ENCODE peak calls at places on chromosomes 5 and 9, in four cellular contexts. Q is T-helper 9 cell; O is activated CD4-positive, alpha-beta T cell treated with anti-CD3 and anti-CD28 coated beads, Interleukin-2, amount 10 ng/mL, durations not matched to agents 7 days and 5 days; U is C1 segment of cervical spinal cord. B is an unnamed sample.

GRCh38 chr5:38845555-38846378 is at the start of gene OSMR:
- DNase-seq in Q (no peak), O (no peak), U (peak; percentile 60), B (no peak)

GRCh38 chr9:95007470-95007869 is 281.0 kb downstream of the AOPEP start:
- DNase-seq in Q (no peak), O (no peak), U (no peak), B (no peak)

GRCh38 chr5:139812836-139813805 is 17.5 kb downstream of the PSD2 start:
- DNase-seq in Q (no peak), O (no peak), U (no peak), B (no peak)

GRCh38 chr5:39073759-39074008 is 515 bp downstream of the RICTOR start:
- DNase-seq in Q (no peak), O (no peak), U (no peak), B (no peak)

GRCh38 chr5:10448754-10449345 is 7.2 kb downstream of the ROPN1L start:
- DNase-seq in Q (no peak), O (no peak), U (no peak), B (no peak)

GRCh38 chr5:112228672-112229071 is 190.4 kb downstream of the EPB41L4A start:
- DNase-seq in Q (no peak), O (no peak), U (no peak), B (no peak)

GRCh38 chr5:90473321-90474234 is 993 bp downstream of the MBLAC2 start:
- DNase-seq in Q (no peak), O (peak; percentile 26), U (no peak), B (peak; percentile 24)

GRCh38 chr5:142110046-142110531 is 1.5 kb downstream of the NDFIP1 start:
- DNase-seq in Q (no peak), O (peak; percentile 11), U (peak; percentile 6), B (no peak)

GRCh38 chr5:149895416-149896345 is 48.9 kb downstream of the PDE6A start:
- DNase-seq in Q (no peak), O (no peak), U (no peak), B (peak; percentile 48)

B was measured in T-helper 2 cell.